ENCODE peak calls at places on chromosomes 7 and 10, in four cellular contexts. B is IMR-90, W is astrocyte of the cerebellum, O is uterus. J is an unnamed sample.

GRCh38 chr10:49598164-49598856 is 11.8 kb upstream of the SLC18A3 start:
- DNase-seq in B (no peak), W (no peak), O (no peak), J (no peak)

GRCh38 chr10:13990918-13991317 is 339.8 kb downstream of the FRMD4A start:
- DNase-seq in B (peak; percentile 67), W (peak; percentile 76), O (no peak), J (no peak)

GRCh38 chr10:101668566-101668965 is 26.4 kb downstream of the FBXW4 start:
- DNase-seq in B (no peak), W (no peak), O (no peak), J (no peak)

GRCh38 chr10:62861507-62861906 is 45.3 kb upstream of the EGR2 start:
- DNase-seq in B (no peak), W (no peak), O (no peak), J (no peak)

GRCh38 chr10:98425511-98426352 is 10.8 kb upstream of the PYROXD2 start:
- DNase-seq in B (peak; percentile 26), W (no peak), O (no peak), J (no peak)

GRCh38 chr7:90660100-90660499 is 64.0 kb downstream of the CDK14 start:
- DNase-seq in B (no peak), W (no peak), O (no peak), J (no peak)

GRCh38 chr10:34716958-34717357 is 98.1 kb downstream of the PARD3 start:
- DNase-seq in B (no peak), W (no peak), O (no peak), J (no peak)

GRCh38 chr7:157580324-157580723 is 243.5 kb downstream of the DNAJB6 start:
- DNase-seq in B (no peak), W (no peak), O (no peak), J (no peak)

GRCh38 chr7:138979988-138980574 is 1.1 kb downstream of the KIAA1549 start:
- DNase-seq in B (no peak), W (no peak), O (no peak), J (no peak)

GRCh38 chr10:110643670-110644597 is at the start of gene RBM20:
- DNase-seq in B (no peak), W (no peak), O (no peak), J (no peak)

GRCh38 chr10:110638319-110638718 is 5.8 kb upstream of the RBM20 start:
- DNase-seq in B (no peak), W (no peak), O (no peak), J (no peak)

GRCh38 chr10:110642980-110643655 is 1.0 kb upstream of the RBM20 start:
- DNase-seq in B (no peak), W (no peak), O (no peak), J (no peak)

GRCh38 chr10:110642204-110642979 is 1.7 kb upstream of the RBM20 start:
- DNase-seq in B (no peak), W (no peak), O (no peak), J (no peak)

DNA sequence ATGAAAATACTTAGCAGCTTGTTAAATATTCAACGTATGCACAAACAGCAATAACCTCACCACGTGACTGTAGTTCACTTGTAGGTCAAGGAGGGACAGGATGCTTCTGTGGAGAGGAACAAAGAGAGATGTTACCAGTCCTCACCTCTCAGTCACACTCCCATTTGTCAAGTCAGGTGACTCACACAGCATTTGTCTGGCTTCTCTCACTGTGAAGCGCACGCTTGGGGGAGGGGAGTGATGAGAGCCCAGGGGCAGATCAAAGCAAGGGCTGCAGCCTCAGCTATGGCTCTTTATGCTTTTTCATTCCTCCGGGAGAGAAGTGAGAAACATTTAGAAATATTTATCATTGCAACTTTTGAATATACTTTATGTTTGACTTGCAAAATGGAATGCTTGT is 2.9 kb upstream of the RBM20 start:
- DNase-seq in B (peak; percentile 37), W (no peak), O (no peak), J (no peak)
- H3K4me3 ChIP-seq in B (no peak overlapping the region), W (no peak overlapping the region), O (no peak overlapping the region), J (no peak overlapping the region)

GRCh38 chr7:158824028-158824427 is 5.3 kb downstream of the ESYT2 start:
- DNase-seq in B (no peak), W (no peak), O (no peak), J (no peak)
- H3K4me3 ChIP-seq in B (no peak overlapping the region), W (no peak overlapping the region), O (no peak overlapping the region), J (no peak overlapping the region)

GRCh38 chr10:95837368-95837776 is 70.4 kb upstream of the CC2D2B start:
- DNase-seq in B (no peak), W (no peak), O (no peak), J (no peak)

GRCh38 chr10:95840121-95840520 is 67.7 kb upstream of the CC2D2B start:
- DNase-seq in B (no peak), W (no peak), O (no peak), J (no peak)

GRCh38 chr10:95836610-95837367 is 71.0 kb upstream of the CC2D2B start:
- DNase-seq in B (no peak), W (no peak), O (no peak), J (no peak)

GRCh38 chr10:95835911-95836310 is 71.9 kb upstream of the CC2D2B start:
- DNase-seq in B (no peak), W (no peak), O (no peak), J (no peak)

GRCh38 chr10:95837783-95838182 is 70.0 kb upstream of the CC2D2B start:
- DNase-seq in B (no peak), W (no peak), O (no peak), J (no peak)
- H3K4me3 ChIP-seq in B (no peak overlapping the region), W (no peak overlapping the region), O (no peak overlapping the region), J (no peak overlapping the region)

GRCh38 chr10:67043041-67043440 is 117.2 kb downstream of the LRRTM3 start:
- DNase-seq in B (no peak), W (no peak), O (no peak), J (no peak)
- H3K4me3 ChIP-seq in B (no peak overlapping the region), W (no peak overlapping the region), O (no peak overlapping the region), J (no peak overlapping the region)